ENCODE peak calls at places on chromosomes 12 and 14, in nine cellular contexts. One of them, this sample, is unnamed.

GRCh38 chr12:103824845-103825244 is 16.2 kb downstream of the NT5DC3 start:
- DNase-seq in IMR-90: peak; percentile 15
- DNase-seq in hepatic stellate cell: no peak
- DNase-seq in EL: no peak
- DNase-seq in progenitor cell of endocrine pancreas: no peak
- DNase-seq in CD4-positive, CD25-positive, alpha-beta regulatory T cell: no peak
- DNase-seq in Kasumi-1: no peak
- DNase-seq in CD4-positive, alpha-beta T cell: no peak
- DNase-seq in GM20000: no peak
- DNase-seq in this sample: no peak

GRCh38 chr12:111642681-111643427 is 42.9 kb downstream of the BRAP start:
- DNase-seq in GM20000: no peak
- DNase-seq in CD4-positive, CD25-positive, alpha-beta regulatory T cell: no peak
- DNase-seq in EL: no peak
- DNase-seq in IMR-90: no peak
- DNase-seq in progenitor cell of endocrine pancreas: no peak
- DNase-seq in hepatic stellate cell: no peak
- DNase-seq in CD4-positive, alpha-beta T cell: no peak
- DNase-seq in Kasumi-1: no peak
- DNase-seq in this sample: peak; percentile 84

GRCh38 chr12:59636945-59637656 is 41.3 kb downstream of the SLC16A7 start:
- DNase-seq in GM20000: peak; percentile 18
- DNase-seq in CD4-positive, alpha-beta T cell: no peak
- DNase-seq in Kasumi-1: no peak
- DNase-seq in hepatic stellate cell: no peak
- DNase-seq in progenitor cell of endocrine pancreas: no peak
- DNase-seq in CD4-positive, CD25-positive, alpha-beta regulatory T cell: no peak
- DNase-seq in EL: no peak
- DNase-seq in IMR-90: no peak
- DNase-seq in this sample: no peak

GRCh38 chr14:102215071-102215470 is 75.4 kb downstream of the WDR20 start:
- DNase-seq in CD4-positive, alpha-beta T cell: no peak
- DNase-seq in CD4-positive, CD25-positive, alpha-beta regulatory T cell: no peak
- DNase-seq in GM20000: no peak
- DNase-seq in EL: no peak
- DNase-seq in IMR-90: peak; percentile 84
- DNase-seq in progenitor cell of endocrine pancreas: no peak
- DNase-seq in hepatic stellate cell: peak; percentile 60
- DNase-seq in Kasumi-1: no peak
- DNase-seq in this sample: peak; percentile 49

GRCh38 chr12:119990382-119990874 is 1.4 kb downstream of the BICDL1 start:
- DNase-seq in EL: no peak
- DNase-seq in hepatic stellate cell: no peak
- DNase-seq in CD4-positive, alpha-beta T cell: no peak
- DNase-seq in progenitor cell of endocrine pancreas: no peak
- DNase-seq in GM20000: peak; percentile 17
- DNase-seq in CD4-positive, CD25-positive, alpha-beta regulatory T cell: no peak
- DNase-seq in IMR-90: no peak
- DNase-seq in Kasumi-1: peak; percentile 6
- DNase-seq in this sample: no peak

GRCh38 chr14:22131749-22132476 is 457.1 kb downstream of the DAD1 start:
- DNase-seq in Kasumi-1: peak; percentile 7
- DNase-seq in hepatic stellate cell: no peak
- DNase-seq in CD4-positive, alpha-beta T cell: no peak
- DNase-seq in GM20000: no peak
- DNase-seq in EL: peak; percentile 18
- DNase-seq in IMR-90: peak; percentile 3
- DNase-seq in CD4-positive, CD25-positive, alpha-beta regulatory T cell: no peak
- DNase-seq in progenitor cell of endocrine pancreas: no peak
- DNase-seq in this sample: no peak

GRCh38 chr12:125140239-125140917 is 75.1 kb downstream of the AACS start:
- DNase-seq in Kasumi-1: no peak
- DNase-seq in hepatic stellate cell: no peak
- DNase-seq in EL: no peak
- DNase-seq in progenitor cell of endocrine pancreas: no peak
- DNase-seq in CD4-positive, alpha-beta T cell: no peak
- DNase-seq in IMR-90: no peak
- DNase-seq in CD4-positive, CD25-positive, alpha-beta regulatory T cell: no peak
- DNase-seq in GM20000: no peak
- DNase-seq in this sample: peak; percentile 26

GRCh38 chr14:75449703-75450102 is 21.9 kb downstream of the JDP2 start:
- DNase-seq in CD4-positive, alpha-beta T cell: no peak
- DNase-seq in hepatic stellate cell: no peak
- DNase-seq in IMR-90: no peak
- DNase-seq in CD4-positive, CD25-positive, alpha-beta regulatory T cell: no peak
- DNase-seq in progenitor cell of endocrine pancreas: no peak
- DNase-seq in Kasumi-1: no peak
- DNase-seq in GM20000: no peak
- DNase-seq in EL: no peak
- DNase-seq in this sample: no peak

GRCh38 chr14:95886366-95886765 is 9.7 kb downstream of the TUNAR start:
- DNase-seq in EL: no peak
- DNase-seq in GM20000: no peak
- DNase-seq in hepatic stellate cell: no peak
- DNase-seq in CD4-positive, CD25-positive, alpha-beta regulatory T cell: no peak
- DNase-seq in CD4-positive, alpha-beta T cell: no peak
- DNase-seq in IMR-90: no peak
- DNase-seq in progenitor cell of endocrine pancreas: no peak
- DNase-seq in Kasumi-1: no peak
- DNase-seq in this sample: no peak

GRCh38 chr12:50246873-50247612 is 36.3 kb downstream of the LIMA1 start:
- DNase-seq in EL: peak; percentile 99
- DNase-seq in hepatic stellate cell: peak; percentile 82
- DNase-seq in Kasumi-1: peak; percentile 38
- DNase-seq in CD4-positive, alpha-beta T cell: no peak
- DNase-seq in progenitor cell of endocrine pancreas: no peak
- DNase-seq in IMR-90: peak; percentile 99
- DNase-seq in CD4-positive, CD25-positive, alpha-beta regulatory T cell: no peak
- DNase-seq in GM20000: peak; percentile 47
- DNase-seq in this sample: peak; percentile 94

GRCh38 chr12:93894391-93895095 is 217.4 kb downstream of the CRADD start:
- DNase-seq in EL: no peak
- DNase-seq in GM20000: no peak
- DNase-seq in CD4-positive, alpha-beta T cell: no peak
- DNase-seq in progenitor cell of endocrine pancreas: no peak
- DNase-seq in IMR-90: peak; percentile 52
- DNase-seq in hepatic stellate cell: peak; percentile 43
- DNase-seq in CD4-positive, CD25-positive, alpha-beta regulatory T cell: no peak
- DNase-seq in Kasumi-1: peak; percentile 14
- DNase-seq in this sample: peak; percentile 64

GRCh38 chr14:22433059-22433458 is 156.0 kb downstream of the DAD1 start:
- DNase-seq in progenitor cell of endocrine pancreas: no peak
- DNase-seq in IMR-90: no peak
- DNase-seq in EL: no peak
- DNase-seq in CD4-positive, alpha-beta T cell: no peak
- DNase-seq in Kasumi-1: peak; percentile 42
- DNase-seq in GM20000: peak; percentile 28
- DNase-seq in CD4-positive, CD25-positive, alpha-beta regulatory T cell: no peak
- DNase-seq in hepatic stellate cell: no peak
- DNase-seq in this sample: no peak

GRCh38 chr12:76726626-76727025 is 37.3 kb upstream of the ZDHHC17 start:
- DNase-seq in GM20000: no peak
- DNase-seq in CD4-positive, CD25-positive, alpha-beta regulatory T cell: no peak
- DNase-seq in IMR-90: no peak
- DNase-seq in hepatic stellate cell: no peak
- DNase-seq in Kasumi-1: no peak
- DNase-seq in EL: no peak
- DNase-seq in progenitor cell of endocrine pancreas: no peak
- DNase-seq in CD4-positive, alpha-beta T cell: no peak
- DNase-seq in this sample: no peak

GRCh38 chr14:100537701-100538565 is 49.3 kb downstream of the BEGAIN start:
- DNase-seq in CD4-positive, alpha-beta T cell: no peak
- DNase-seq in progenitor cell of endocrine pancreas: no peak
- DNase-seq in GM20000: peak; percentile 33
- DNase-seq in IMR-90: no peak
- DNase-seq in Kasumi-1: no peak
- DNase-seq in hepatic stellate cell: no peak
- DNase-seq in EL: no peak
- DNase-seq in CD4-positive, CD25-positive, alpha-beta regulatory T cell: no peak
- DNase-seq in this sample: no peak

This sample was measured in fibroblast of villous mesenchyme.